ENCODE peak calls at places on chromosomes 4 and X, in five cellular contexts. D is Jurkat, Clone E6-1; U is Right ventricle myocardium inferior; P is AG08396; J is gastrocnemius medialis. Q is an unnamed sample.

GRCh38 chrX:1411331-1411730 is 19.4 kb upstream of the SLC25A6 start:
- DNase-seq in J (no peak), U (no peak), D (no peak), P (no peak), Q (no peak)

GRCh38 chrX:41442824-41443560 is 4.2 kb upstream of the NYX start:
- DNase-seq in J (no peak), U (no peak), D (no peak), P (no peak), Q (no peak)

GRCh38 chrX:44017726-44018125 is 44.5 kb upstream of the NDP start:
- DNase-seq in D (no peak), U (no peak), P (no peak), J (no peak), Q (no peak)

GRCh38 chr4:157128395-157128794 is 52.4 kb downstream of the GLRB start:
- DNase-seq in J (no peak), U (no peak), D (no peak), P (peak; percentile 7), Q (no peak)

GRCh38 chr4:4791299-4791798 is 68.1 kb upstream of the MSX1 start:
- DNase-seq in P (no peak), J (no peak), U (no peak), D (no peak), Q (no peak)

GRCh38 chr4:188032170-188032569 is 36.6 kb downstream of the ZFP42 start:
- DNase-seq in U (no peak), J (no peak), P (no peak), D (no peak), Q (no peak)

GRCh38 chrX:140163376-140164159 is 198.2 kb upstream of the CXorf66 start:
- DNase-seq in P (no peak), U (no peak), J (no peak), D (no peak), Q (no peak)

GRCh38 chrX:150690126-150690525 is 3.1 kb upstream of the MTMR1 start:
- DNase-seq in J (no peak), P (peak; percentile 68), D (no peak), U (no peak), Q (peak; percentile 94)

GRCh38 chr4:125434136-125434535 is 119.4 kb downstream of the FAT4 start:
- DNase-seq in P (peak; percentile 6), U (no peak), D (no peak), J (no peak), Q (no peak)